ENCODE peak calls at places on chromosomes 1 and 21, in four cellular contexts. J, N, W and V are unnamed samples.

GRCh38 chr1:101039245-101039644 is 13.7 kb upstream of the DPH5 start:
- DNase-seq in W (no peak), N (no peak), J (no peak), V (no peak)

GRCh38 chr1:27099904-27100796 is 54.8 kb downstream of the SLC9A1 start:
- DNase-seq in J (no peak), N (no peak), W (no peak), V (peak)

GRCh38 chr1:111140680-111140967 is 601 bp downstream of the CEPT1 start:
- DNase-seq in J (no peak), N (peak), W (peak), V (no peak)

GRCh38 chr21:43632373-43632905 is 26.8 kb downstream of the HSF2BP start:
- DNase-seq in N (no peak), J (no peak), W (no peak), V (no peak)

GRCh38 chr1:22808846-22809501 is 98.3 kb downstream of the EPHB2 start:
- DNase-seq in J (no peak), W (peak), N (no peak), V (peak)

GRCh38 chr1:85321237-85321964 is 45.0 kb upstream of the BCL10 start:
- DNase-seq in N (no peak), J (no peak), W (peak), V (no peak)

GRCh38 chr1:114078116-114078515 is 75.6 kb downstream of the SYT6 start:
- DNase-seq in J (no peak), N (no peak), W (no peak), V (no peak)

GRCh38 chr1:169873582-169874200 is 20.0 kb downstream of the SCYL3 start:
- DNase-seq in W (peak), J (no peak), N (no peak), V (no peak)

GRCh38 chr1:187067160-187067559 is 238.4 kb downstream of the PLA2G4A start:
- DNase-seq in J (no peak), N (no peak), W (no peak), V (peak)

GRCh38 chr1:198932351-198932991 is 293.6 kb downstream of the PTPRC start:
- DNase-seq in W (peak), J (no peak), N (no peak), V (no peak)

GRCh38 chr1:170790175-170790574 is 126.2 kb downstream of the PRRX1 start:
- DNase-seq in J (no peak), N (no peak), W (no peak), V (no peak)

GRCh38 chr1:178039826-178040380 is 54.0 kb upstream of the RASAL2 start:
- DNase-seq in J (no peak), W (no peak), N (peak), V (no peak)

GRCh38 chr1:181033799-181034391 is at the start of gene MR1:
- DNase-seq in N (peak), J (peak), W (peak), V (peak)

GRCh38 chr1:170664828-170665617 is 1.1 kb downstream of the PRRX1 start:
- DNase-seq in N (peak), W (peak), J (no peak), V (peak)

GRCh38 chr1:221555689-221556433 is 186.0 kb downstream of the DUSP10 start:
- DNase-seq in W (no peak), J (no peak), N (no peak), V (no peak)

DNA sequence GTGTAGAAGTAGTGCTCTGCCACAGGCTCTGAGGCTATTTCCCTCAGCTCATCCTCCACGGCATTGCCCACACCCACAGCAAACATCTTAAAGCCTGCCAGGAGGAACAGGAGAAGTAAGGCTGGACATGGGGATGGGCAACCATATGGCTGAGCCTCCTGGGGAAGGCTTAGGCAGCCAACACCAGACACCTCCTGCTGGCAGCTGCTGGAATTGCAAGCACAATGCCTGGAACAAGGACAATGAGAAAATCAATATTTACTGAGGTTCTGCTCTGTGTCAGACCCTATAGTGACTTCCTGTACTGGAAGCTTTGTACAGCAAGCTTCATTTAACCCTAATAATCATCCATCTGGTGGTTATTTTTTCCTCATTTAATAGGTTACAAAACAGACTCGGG is 8.2 kb downstream of the MATN1 start:
- DNase-seq in W (no peak), N (peak), J (no peak), V (no peak)
- TF ChIP-seq RCOR1 in W (no peak), N (no peak), J (no peak), V (no peak)

GRCh38 chr21:46637952-46638746 is 2.7 kb downstream of the PRMT2 start:
- DNase-seq in N (no peak), J (peak), W (no peak), V (no peak)
- TF ChIP-seq RCOR1 in N (no peak), J (no peak), W (no peak), V (no peak)

GRCh38 chr1:108646265-108646660 is 14.6 kb downstream of the HENMT1 start:
- DNase-seq in N (no peak), W (no peak), J (no peak), V (no peak)

GRCh38 chr1:108645479-108646184 is 15.3 kb downstream of the HENMT1 start:
- DNase-seq in N (no peak), W (no peak), J (no peak), V (no peak)

GRCh38 chr1:108646661-108647269 is 14.1 kb downstream of the HENMT1 start:
- DNase-seq in N (peak), W (peak), J (no peak), V (no peak)

GRCh38 chr1:108643492-108644333 is 17.2 kb downstream of the HENMT1 start:
- DNase-seq in W (peak), N (peak), J (peak), V (peak)

DNA sequence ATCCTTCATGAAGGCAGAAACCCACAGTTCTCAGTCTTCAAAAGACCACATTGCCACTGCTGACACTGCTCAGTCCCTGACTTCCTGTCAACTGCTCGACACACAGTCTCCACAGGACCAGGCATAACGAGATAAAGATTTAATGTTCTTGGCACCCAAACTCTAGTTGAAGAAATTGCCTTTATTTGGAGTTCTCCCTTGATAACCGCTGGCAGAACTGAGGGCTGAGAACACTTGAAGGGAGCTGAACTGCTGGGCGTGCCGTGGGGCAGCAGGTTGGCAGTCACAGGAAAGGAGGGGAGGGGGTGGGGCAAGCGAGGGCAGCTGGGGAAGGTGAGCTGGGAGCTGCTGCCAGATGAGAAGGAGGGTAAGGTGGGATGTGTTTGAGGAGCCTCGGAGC is 15.9 kb downstream of the HENMT1 start:
- DNase-seq in N (no peak), W (no peak), J (no peak), V (no peak)
- TF ChIP-seq RCOR1 in N (no peak), W (no peak), J (no peak), V (no peak)

DNA sequence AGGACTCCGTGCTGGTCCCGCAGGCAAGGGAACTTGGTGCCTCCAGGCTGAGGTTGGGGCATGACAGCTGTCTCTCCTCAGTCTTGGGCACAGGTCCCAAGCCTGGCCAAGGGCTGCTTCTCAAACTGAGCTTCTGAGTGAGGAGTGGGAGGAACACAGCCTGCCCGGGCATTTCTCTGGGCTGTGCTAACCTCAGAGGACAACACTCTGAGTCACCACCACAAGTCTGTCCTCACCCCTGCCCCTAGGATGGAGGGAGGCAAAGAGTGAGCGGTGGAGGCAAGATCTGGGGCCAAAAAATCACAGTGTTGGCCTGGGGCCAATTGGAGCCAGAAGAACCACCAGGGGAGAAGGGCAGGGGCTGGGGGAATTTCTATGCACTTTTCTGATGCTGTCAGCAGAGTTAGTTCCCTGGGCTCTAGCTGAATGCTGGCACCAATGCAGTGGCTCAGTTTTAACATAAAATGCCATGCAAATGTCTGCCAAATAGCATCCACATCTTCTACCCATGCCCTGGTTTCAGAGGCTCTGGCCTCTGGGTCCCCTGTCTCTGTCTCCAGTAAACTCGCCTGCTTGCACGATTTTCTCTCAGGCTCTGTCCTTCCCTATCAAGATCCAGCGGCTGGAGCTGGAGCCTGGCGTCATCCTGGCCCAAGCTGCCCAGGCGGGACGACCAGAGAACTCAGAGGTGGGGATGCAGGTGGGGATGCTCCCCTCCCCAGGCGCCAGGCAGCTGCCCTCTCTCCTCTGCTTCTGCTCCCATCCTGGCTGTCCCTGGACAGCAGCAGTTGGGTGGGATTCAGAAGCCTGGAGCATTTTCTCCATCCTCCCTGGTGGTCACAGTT is 11.0 kb upstream of the CDK18 start:
- DNase-seq in W (peak), N (no peak), J (no peak), V (peak)
- TF ChIP-seq RCOR1 in W (no peak), N (no peak), J (no peak), V (no peak)

GRCh38 chr1:89966666-89967065 is 28.2 kb upstream of the ZNF326 start:
- DNase-seq in N (no peak), J (no peak), W (no peak), V (no peak)
- TF ChIP-seq RCOR1 in N (no peak), J (no peak), W (no peak), V (no peak)